ENCODE peak calls at places on chromosomes 11 and 22, in seven cellular contexts. E, S, K, M, I, L and X are unnamed samples.
A peak's percentile ranks its signal among the peaks of the same experiment; 100 is the strongest.

GRCh38 chr11:36010010-36010740 is 66.3 kb downstream of the LDLRAD3 start:
- DNase-seq in E (no peak), S (no peak), K (no peak), M (no peak), I (no peak), L (no peak), X (no peak)

GRCh38 chr11:124889692-124890091 is 8.0 kb downstream of the ROBO4 start:
- DNase-seq in E (no peak), S (no peak), K (no peak), M (no peak), I (no peak), L (no peak), X (no peak)

GRCh38 chr22:23514317-23515038 is 65.6 kb downstream of the IGLL1 start:
- DNase-seq in E (no peak), S (no peak), K (no peak), M (no peak), I (no peak), L (no peak), X (no peak)

GRCh38 chr22:19603767-19604166 is 79.6 kb upstream of the CLDN5 start:
- DNase-seq in E (no peak), S (no peak), K (no peak), M (no peak), I (no peak), L (no peak), X (no peak)

GRCh38 chr22:47778160-47778658 is 1015.8 kb downstream of the TBC1D22A start:
- DNase-seq in E (no peak), S (no peak), K (no peak), M (no peak), I (peak; percentile 16), L (no peak), X (no peak)

GRCh38 chr22:37860796-37861421 is 11.7 kb downstream of the EIF3L start:
- DNase-seq in E (no peak), S (no peak), K (no peak), M (no peak), I (no peak), L (no peak), X (no peak)

GRCh38 chr11:8719260-8720190 is 36.9 kb downstream of the RPL27A start:
- DNase-seq in E (peak; percentile 98), S (peak; percentile 64), K (no peak), M (no peak), I (no peak), L (no peak), X (peak; percentile 65)

GRCh38 chr22:26992556-26992955 is 335.2 kb downstream of the MIAT start:
- DNase-seq in E (no peak), S (no peak), K (no peak), M (no peak), I (no peak), L (no peak), X (no peak)

GRCh38 chr11:92702037-92702436 is 267.4 kb upstream of the MTNR1B start:
- DNase-seq in E (peak; percentile 47), S (no peak), K (no peak), M (no peak), I (no peak), L (no peak), X (no peak)

GRCh38 chr11:123250811-123251655 is 56.0 kb upstream of the CLMP start:
- DNase-seq in E (no peak), S (no peak), K (no peak), M (no peak), I (no peak), L (no peak), X (no peak)

GRCh38 chr22:44383071-44383575 is 70.4 kb upstream of the SHISAL1 start:
- DNase-seq in E (no peak), S (no peak), K (no peak), M (no peak), I (no peak), L (no peak), X (no peak)

GRCh38 chr11:106152013-106152412 is 74.6 kb downstream of the AASDHPPT start:
- DNase-seq in E (peak; percentile 44), S (peak; percentile 27), K (no peak), M (no peak), I (no peak), L (no peak), X (no peak)

GRCh38 chr11:60813324-60813723 is 28.2 kb downstream of the MS4A10 start:
- DNase-seq in E (no peak), S (no peak), K (no peak), M (no peak), I (no peak), L (no peak), X (no peak)

GRCh38 chr11:76225122-76225584 is 18.9 kb upstream of the WNT11 start:
- DNase-seq in E (no peak), S (no peak), K (no peak), M (no peak), I (no peak), L (no peak), X (no peak)

GRCh38 chr22:20781272-20781990 is 7.5 kb downstream of the SERPIND1 start:
- DNase-seq in E (no peak), S (no peak), K (no peak), M (no peak), I (no peak), L (no peak), X (no peak)

GRCh38 chr11:79077684-79078379 is 363.0 kb downstream of the TENM4 start:
- DNase-seq in E (no peak), S (no peak), K (no peak), M (no peak), I (no peak), L (no peak), X (no peak)

GRCh38 chr22:44033689-44034088 is 9.6 kb downstream of the PARVB start:
- DNase-seq in E (no peak), S (no peak), K (no peak), M (no peak), I (no peak), L (no peak), X (no peak)

GRCh38 chr11:44463751-44464150 is 101.7 kb upstream of the CD82 start:
- DNase-seq in E (no peak), S (no peak), K (no peak), M (no peak), I (no peak), L (no peak), X (no peak)

GRCh38 chr11:77589181-77589520 is 602 bp upstream of the AQP11 start:
- DNase-seq in E (no peak), S (no peak), K (no peak), M (no peak), I (no peak), L (no peak), X (no peak)

GRCh38 chr11:72222106-72222891 is 2.3 kb upstream of the INPPL1 start:
- DNase-seq in E (no peak), S (no peak), K (no peak), M (no peak), I (no peak), L (no peak), X (no peak)

GRCh38 chr11:84408946-84409411 is 1122.8 kb upstream of the CCDC90B start:
- DNase-seq in E (peak; percentile 46), S (no peak), K (no peak), M (no peak), I (no peak), L (no peak), X (no peak)

GRCh38 chr11:11036185-11037161 is 178.6 kb upstream of the ZBED5 start:
- DNase-seq in E (peak; percentile 26), S (peak; percentile 31), K (peak; percentile 6), M (peak; percentile 12), I (no peak), L (peak; percentile 19), X (no peak)

GRCh38 chr11:1515082-1516060 is 28.8 kb upstream of the MOB2 start:
- DNase-seq in E (peak; percentile 29), S (peak; percentile 55), K (peak; percentile 55), M (peak; percentile 60), I (peak; percentile 53), L (peak; percentile 79), X (peak; percentile 88)

GRCh38 chr11:63277345-63277943 is 34.0 kb upstream of the SLC22A25 start:
- DNase-seq in E (no peak), S (no peak), K (no peak), M (no peak), I (no peak), L (no peak), X (no peak)

GRCh38 chr22:50475652-50476002 is 792 bp upstream of the SBF1 start:
- DNase-seq in E (no peak), S (no peak), K (no peak), M (no peak), I (no peak), L (no peak), X (no peak)

GRCh38 chr22:24516301-24516737 is 21.2 kb downstream of the UPB1 start:
- DNase-seq in E (peak; percentile 47), S (no peak), K (no peak), M (no peak), I (no peak), L (no peak), X (no peak)